ENCODE peak calls at places on chromosomes 11 and 22, in seven cellular contexts. D is stomach, P is lung, F is HCT116, Z is AG04450, X is astrocyte, Q is heart left ventricle. N is an unnamed sample. For H3K27me3, the result is how much of the 10 kb centered on the place peaks cover.

GRCh38 chr11:66727883-66728759 is 895 bp downstream of the SPTBN2 start:
- DNase-seq in D (no peak), Q (no peak), P (no peak), Z (no peak), X (no peak), F (no peak), N (no peak)

GRCh38 chr11:114319716-114320328 is 23.6 kb downstream of the NNMT start:
- DNase-seq in Z (no peak), D (no peak), X (no peak), Q (no peak), F (no peak), P (no peak), N (no peak)

GRCh38 chr22:46179748-46180147 is 29.4 kb downstream of the PPARA start:
- DNase-seq in Q (no peak), P (no peak), F (no peak), X (no peak), Z (no peak), D (no peak), N (no peak)

GRCh38 chr22:21775061-21775460 is 39.5 kb upstream of the YPEL1 start:
- DNase-seq in D (no peak), Z (no peak), F (no peak), P (no peak), X (peak), Q (no peak), N (no peak)

GRCh38 chr11:130775306-130776043 is 140.8 kb downstream of the SNX19 start:
- DNase-seq in D (no peak), Q (no peak), F (no peak), Z (no peak), X (peak), P (no peak), N (no peak)

GRCh38 chr11:14393889-14394288 is 34.9 kb upstream of the RRAS2 start:
- DNase-seq in P (no peak), Z (no peak), D (no peak), F (no peak), Q (no peak), X (no peak), N (no peak)

GRCh38 chr11:124276081-124276480 is 19.9 kb downstream of the OR8G5 start:
- DNase-seq in F (no peak), D (no peak), P (no peak), Z (peak), X (peak), Q (no peak), N (no peak)

GRCh38 chr11:118010738-118011461 is 24.7 kb downstream of the IL10RA start:
- DNase-seq in Q (peak), Z (no peak), F (no peak), P (peak), X (no peak), D (peak), N (peak)

GRCh38 chr11:120335596-120335927 is 651 bp upstream of the ARHGEF12 start:
- DNase-seq in Z (no peak), D (peak), X (no peak), Q (no peak), F (no peak), P (no peak), N (no peak)

GRCh38 chr11:69588270-69588669 is 52.7 kb upstream of the CCND1 start:
- DNase-seq in Z (peak), D (no peak), F (peak), X (peak), Q (no peak), P (no peak), N (no peak)

GRCh38 chr22:39529487-39529851 is 3.1 kb downstream of the RPS19BP1 start:
- DNase-seq in X (no peak), P (no peak), Z (no peak), D (no peak), Q (peak), F (no peak), N (no peak)
- TF ChIP-seq CTCF in X (no peak), P (no peak), Z (no peak), D (peak), Q (peak), F (peak), N (no peak)

DNA sequence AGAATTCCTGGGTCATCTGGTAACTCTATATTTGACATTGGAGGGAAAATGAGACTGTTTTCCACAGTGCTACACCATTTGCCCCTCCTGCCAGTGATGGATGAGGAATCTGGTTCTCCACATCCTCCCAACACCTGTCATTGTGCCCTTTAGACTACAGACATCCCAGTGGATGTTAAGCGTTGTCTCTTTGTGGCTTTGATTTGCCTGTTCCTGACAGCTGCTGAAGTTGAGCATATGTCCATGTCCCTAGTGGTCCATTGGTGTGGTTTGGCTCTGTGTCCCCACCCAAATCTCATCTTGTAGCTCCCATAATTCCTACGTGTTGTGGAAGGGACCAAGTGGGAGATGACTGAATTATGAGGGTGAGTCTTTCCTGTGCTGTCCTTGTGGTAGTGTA is 88.5 kb downstream of the BRD1 start:
- DNase-seq in X (no peak), P (no peak), Q (no peak), D (no peak), F (no peak), Z (no peak), N (no peak)
- H3K27me3 ChIP-seq in X (under half), P (under half), Q (under half), D (under half), F (under half), Z (under half), N (under half)

GRCh38 chr22:49366437-49366836 is 461.2 kb downstream of the BRD1 start:
- DNase-seq in D (peak), Z (no peak), X (no peak), F (no peak), P (no peak), Q (no peak), N (peak)

GRCh38 chr22:49369726-49370717 is 457.7 kb downstream of the BRD1 start:
- DNase-seq in D (peak), F (no peak), Q (no peak), Z (no peak), P (peak), X (no peak), N (no peak)

GRCh38 chr22:49367016-49367697 is 460.5 kb downstream of the BRD1 start:
- DNase-seq in X (no peak), D (peak), Z (no peak), P (peak), F (no peak), Q (no peak), N (peak)

GRCh38 chr22:49368976-49369725 is 458.5 kb downstream of the BRD1 start:
- DNase-seq in Z (no peak), D (peak), Q (no peak), F (no peak), P (peak), X (no peak), N (peak)

DNA sequence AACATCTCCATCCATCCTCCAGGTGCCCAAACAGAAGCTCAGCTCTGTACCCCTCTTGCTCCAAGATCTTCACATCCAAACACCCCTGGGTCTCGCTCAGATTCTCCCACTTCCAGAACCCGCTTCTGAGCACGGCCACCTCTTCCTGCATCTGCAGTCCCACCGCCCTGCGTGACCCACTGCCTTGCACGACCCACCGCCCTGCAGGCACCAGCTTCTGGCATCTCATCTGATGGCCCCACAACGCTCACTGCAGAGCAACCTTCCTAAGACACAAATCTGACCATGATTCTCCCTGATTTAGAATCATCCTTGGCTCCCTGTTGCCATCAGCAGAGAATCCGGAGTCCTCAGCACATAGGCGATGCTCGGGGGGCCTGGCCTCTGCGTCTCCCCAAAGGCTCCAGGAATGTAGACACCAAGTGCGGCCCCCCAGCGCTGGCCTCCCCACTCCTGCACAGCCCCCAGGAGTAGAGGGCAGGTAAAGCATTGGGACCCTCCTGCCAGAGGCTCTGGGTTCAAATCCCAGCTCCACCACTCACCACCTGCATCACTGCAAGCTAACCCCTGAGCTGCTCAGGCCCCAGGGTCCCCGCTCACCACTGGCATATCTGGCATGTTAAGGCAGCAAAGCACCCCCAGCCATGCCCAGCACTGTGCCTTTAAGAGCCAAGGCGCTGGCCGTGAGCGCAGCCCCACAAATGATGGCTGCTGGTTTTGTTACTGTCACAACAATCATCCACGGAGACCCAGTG is 459.3 kb downstream of the BRD1 start:
- DNase-seq in D (peak), F (no peak), Z (no peak), Q (no peak), X (no peak), P (peak), N (peak)
- H3K4me3 ChIP-seq in D (no peak), F (peak), Z (no peak), Q (no peak), X (no peak), P (no peak), N (no peak)

GRCh38 chr22:27144345-27144744 is 487.0 kb downstream of the MIAT start:
- DNase-seq in P (no peak), Q (no peak), X (no peak), D (no peak), F (no peak), Z (no peak), N (no peak)
- TF ChIP-seq CTCF in P (no peak), Q (no peak), X (peak), D (no peak), F (no peak), Z (peak), N (no peak)

GRCh38 chr22:42757475-42757874 is 36.8 kb upstream of the A4GALT start:
- DNase-seq in F (no peak), X (peak), P (no peak), Q (no peak), Z (no peak), D (no peak), N (no peak)
- H3K27me3 ChIP-seq in F (under half), X (under half), P (under half), Q (under half), Z (under half), D (under half), N (under half)

GRCh38 chr11:6259638-6260019 is at the start of gene CCKBR:
- DNase-seq in F (no peak), Q (no peak), X (no peak), D (peak), P (no peak), Z (no peak), N (no peak)
- H3K4me3 ChIP-seq in F (no peak), Q (peak), X (no peak), D (peak), P (no peak), Z (peak), N (peak)

GRCh38 chr11:73401217-73401923 is 25.2 kb downstream of the RELT start:
- DNase-seq in F (no peak), X (no peak), Z (no peak), D (no peak), Q (no peak), P (no peak), N (no peak)

GRCh38 chr11:73404048-73404447 is 27.8 kb downstream of the RELT start:
- DNase-seq in D (peak), F (peak), X (no peak), Z (no peak), P (peak), Q (peak), N (no peak)

GRCh38 chr11:73401924-73402833 is 26.0 kb downstream of the RELT start:
- DNase-seq in X (no peak), D (no peak), Z (no peak), F (no peak), P (no peak), Q (no peak), N (no peak)

GRCh38 chr11:73403541-73403940 is 27.3 kb downstream of the RELT start:
- DNase-seq in Q (no peak), Z (no peak), D (no peak), P (no peak), X (no peak), F (no peak), N (no peak)

GRCh38 chr11:73402834-73403185 is 26.6 kb downstream of the RELT start:
- DNase-seq in D (no peak), X (no peak), P (no peak), Z (no peak), Q (no peak), F (no peak), N (no peak)
- TF ChIP-seq CTCF in D (no peak), X (peak), P (no peak), Z (peak), Q (no peak), F (peak), N (no peak)

GRCh38 chr11:17748761-17749721 is 14.5 kb downstream of the KCNC1 start:
- DNase-seq in Q (no peak), X (no peak), P (no peak), F (no peak), Z (no peak), D (no peak), N (peak)

GRCh38 chr11:17747131-17747955 is 12.8 kb downstream of the KCNC1 start:
- DNase-seq in D (no peak), Z (no peak), F (no peak), Q (no peak), X (no peak), P (no peak), N (no peak)

GRCh38 chr11:17746096-17746495 is 11.5 kb downstream of the KCNC1 start:
- DNase-seq in P (no peak), Z (no peak), D (no peak), F (no peak), Q (no peak), X (no peak), N (no peak)

GRCh38 chr11:17750013-17750816 is 15.6 kb downstream of the KCNC1 start:
- DNase-seq in P (no peak), D (no peak), F (no peak), X (no peak), Q (no peak), Z (no peak), N (no peak)

GRCh38 chr11:17748044-17748443 is 13.5 kb downstream of the KCNC1 start:
- DNase-seq in X (no peak), P (no peak), F (no peak), Q (no peak), D (no peak), Z (no peak), N (no peak)
- H3K27me3 ChIP-seq in X (under half), P (under half), F (under half), Q (under half), D (under half), Z (under half), N (under half)